ENCODE peak calls at places on chromosome 15, in ten cellular contexts. One of them, this sample, is unnamed.

GRCh38 chr15:39798382-39798781 is 15.7 kb upstream of the FSIP1 start:
- DNase-seq in colonic mucosa: no peak
- DNase-seq in AG04450: no peak
- DNase-seq in stomach: no peak
- DNase-seq in choroid plexus epithelial cell: no peak
- DNase-seq in keratinocyte: no peak
- DNase-seq in Panc1: no peak
- DNase-seq in A549: no peak
- DNase-seq in brain microvascular endothelial cell: no peak
- DNase-seq in right lobe of liver: no peak
- DNase-seq in this sample: no peak

GRCh38 chr15:32765236-32765635 is 47.4 kb downstream of the GREM1 start:
- DNase-seq in colonic mucosa: no peak
- DNase-seq in AG04450: no peak
- DNase-seq in stomach: no peak
- DNase-seq in choroid plexus epithelial cell: no peak
- DNase-seq in keratinocyte: no peak
- DNase-seq in Panc1: no peak
- DNase-seq in A549: no peak
- DNase-seq in brain microvascular endothelial cell: no peak
- DNase-seq in right lobe of liver: no peak
- DNase-seq in this sample: no peak

GRCh38 chr15:56320861-56321260 is 44.4 kb upstream of the TEX9 start:
- DNase-seq in colonic mucosa: no peak
- DNase-seq in AG04450: no peak
- DNase-seq in stomach: no peak
- DNase-seq in choroid plexus epithelial cell: no peak
- DNase-seq in keratinocyte: no peak
- DNase-seq in Panc1: no peak
- DNase-seq in A549: no peak
- DNase-seq in brain microvascular endothelial cell: no peak
- DNase-seq in right lobe of liver: no peak
- DNase-seq in this sample: no peak

GRCh38 chr15:100721758-100722550 is 119.6 kb downstream of the ASB7 start:
- DNase-seq in colonic mucosa: peak
- DNase-seq in AG04450: peak
- DNase-seq in stomach: peak
- DNase-seq in choroid plexus epithelial cell: peak
- DNase-seq in keratinocyte: peak
- DNase-seq in Panc1: peak
- DNase-seq in A549: peak
- DNase-seq in brain microvascular endothelial cell: peak
- DNase-seq in right lobe of liver: no peak
- DNase-seq in this sample: peak

GRCh38 chr15:67946701-67947100 is 106.9 kb upstream of the RNU6-1 start:
- DNase-seq in colonic mucosa: no peak
- DNase-seq in AG04450: no peak
- DNase-seq in stomach: no peak
- DNase-seq in choroid plexus epithelial cell: no peak
- DNase-seq in keratinocyte: no peak
- DNase-seq in Panc1: no peak
- DNase-seq in A549: no peak
- DNase-seq in brain microvascular endothelial cell: no peak
- DNase-seq in right lobe of liver: no peak
- DNase-seq in this sample: no peak

GRCh38 chr15:91535856-91536500 is 317.5 kb upstream of the SLCO3A1 start:
- DNase-seq in colonic mucosa: no peak
- DNase-seq in AG04450: no peak
- DNase-seq in stomach: no peak
- DNase-seq in choroid plexus epithelial cell: no peak
- DNase-seq in keratinocyte: no peak
- DNase-seq in Panc1: no peak
- DNase-seq in A549: peak
- DNase-seq in brain microvascular endothelial cell: no peak
- DNase-seq in right lobe of liver: no peak
- DNase-seq in this sample: peak

GRCh38 chr15:35624881-35625280 is 78.9 kb upstream of the DPH6 start:
- DNase-seq in colonic mucosa: peak
- DNase-seq in AG04450: peak
- DNase-seq in stomach: no peak
- DNase-seq in choroid plexus epithelial cell: peak
- DNase-seq in keratinocyte: no peak
- DNase-seq in Panc1: no peak
- DNase-seq in A549: no peak
- DNase-seq in brain microvascular endothelial cell: peak
- DNase-seq in right lobe of liver: peak
- DNase-seq in this sample: peak

GRCh38 chr15:47484119-47484518 is 233.2 kb upstream of the SEMA6D start:
- DNase-seq in colonic mucosa: no peak
- DNase-seq in AG04450: no peak
- DNase-seq in stomach: no peak
- DNase-seq in choroid plexus epithelial cell: peak
- DNase-seq in keratinocyte: no peak
- DNase-seq in Panc1: no peak
- DNase-seq in A549: no peak
- DNase-seq in brain microvascular endothelial cell: peak
- DNase-seq in right lobe of liver: no peak
- DNase-seq in this sample: no peak

GRCh38 chr15:95590533-95591044 is 739.9 kb upstream of the NR2F2 start:
- DNase-seq in colonic mucosa: no peak
- DNase-seq in AG04450: no peak
- DNase-seq in stomach: no peak
- DNase-seq in choroid plexus epithelial cell: peak
- DNase-seq in keratinocyte: no peak
- DNase-seq in Panc1: no peak
- DNase-seq in A549: no peak
- DNase-seq in brain microvascular endothelial cell: no peak
- DNase-seq in right lobe of liver: no peak
- DNase-seq in this sample: peak

GRCh38 chr15:32828507-32829186 is 110.8 kb downstream of the GREM1 start:
- DNase-seq in colonic mucosa: no peak
- DNase-seq in AG04450: peak
- DNase-seq in stomach: no peak
- DNase-seq in choroid plexus epithelial cell: peak
- DNase-seq in keratinocyte: peak
- DNase-seq in Panc1: no peak
- DNase-seq in A549: peak
- DNase-seq in brain microvascular endothelial cell: peak
- DNase-seq in right lobe of liver: no peak
- DNase-seq in this sample: peak

GRCh38 chr15:51131596-51132290 is 37.0 kb upstream of the TNFAIP8L3 start:
- DNase-seq in colonic mucosa: no peak
- DNase-seq in AG04450: no peak
- DNase-seq in stomach: no peak
- DNase-seq in choroid plexus epithelial cell: no peak
- DNase-seq in keratinocyte: no peak
- DNase-seq in Panc1: no peak
- DNase-seq in A549: no peak
- DNase-seq in brain microvascular endothelial cell: no peak
- DNase-seq in right lobe of liver: no peak
- DNase-seq in this sample: no peak

GRCh38 chr15:93028632-93029612 is 60.1 kb downstream of the RGMA start:
- DNase-seq in colonic mucosa: peak
- DNase-seq in AG04450: peak
- DNase-seq in stomach: peak
- DNase-seq in choroid plexus epithelial cell: peak
- DNase-seq in keratinocyte: peak
- DNase-seq in Panc1: no peak
- DNase-seq in A549: no peak
- DNase-seq in brain microvascular endothelial cell: peak
- DNase-seq in right lobe of liver: peak
- DNase-seq in this sample: peak

GRCh38 chr15:66504563-66505429 is at the start of the genes RPL4 and ZWILCH:
- DNase-seq in colonic mucosa: peak
- DNase-seq in AG04450: peak
- DNase-seq in stomach: peak
- DNase-seq in choroid plexus epithelial cell: peak
- DNase-seq in keratinocyte: no peak
- DNase-seq in Panc1: peak
- DNase-seq in A549: peak
- DNase-seq in brain microvascular endothelial cell: peak
- DNase-seq in right lobe of liver: peak
- DNase-seq in this sample: peak

GRCh38 chr15:70936326-70936725 is 43.7 kb downstream of the LRRC49 start:
- DNase-seq in colonic mucosa: no peak
- DNase-seq in AG04450: no peak
- DNase-seq in stomach: no peak
- DNase-seq in choroid plexus epithelial cell: peak
- DNase-seq in keratinocyte: no peak
- DNase-seq in Panc1: no peak
- DNase-seq in A549: no peak
- DNase-seq in brain microvascular endothelial cell: no peak
- DNase-seq in right lobe of liver: no peak
- DNase-seq in this sample: peak

GRCh38 chr15:35129361-35129760 is 44.3 kb upstream of the NANOGP8 start:
- DNase-seq in colonic mucosa: no peak
- DNase-seq in AG04450: no peak
- DNase-seq in stomach: no peak
- DNase-seq in choroid plexus epithelial cell: no peak
- DNase-seq in keratinocyte: no peak
- DNase-seq in Panc1: no peak
- DNase-seq in A549: no peak
- DNase-seq in brain microvascular endothelial cell: no peak
- DNase-seq in right lobe of liver: no peak
- DNase-seq in this sample: no peak

GRCh38 chr15:96893159-96893906 is 562.8 kb downstream of the NR2F2 start:
- DNase-seq in colonic mucosa: no peak
- DNase-seq in AG04450: no peak
- DNase-seq in stomach: peak
- DNase-seq in choroid plexus epithelial cell: peak
- DNase-seq in keratinocyte: no peak
- DNase-seq in Panc1: no peak
- DNase-seq in A549: no peak
- DNase-seq in brain microvascular endothelial cell: peak
- DNase-seq in right lobe of liver: no peak
- DNase-seq in this sample: peak

GRCh38 chr15:96894669-96895068 is 564.2 kb downstream of the NR2F2 start:
- DNase-seq in colonic mucosa: no peak
- DNase-seq in AG04450: no peak
- DNase-seq in stomach: no peak
- DNase-seq in choroid plexus epithelial cell: peak
- DNase-seq in keratinocyte: no peak
- DNase-seq in Panc1: no peak
- DNase-seq in A549: no peak
- DNase-seq in brain microvascular endothelial cell: no peak
- DNase-seq in right lobe of liver: no peak
- DNase-seq in this sample: no peak

GRCh38 chr15:96888764-96889163 is 558.3 kb downstream of the NR2F2 start:
- DNase-seq in colonic mucosa: no peak
- DNase-seq in AG04450: no peak
- DNase-seq in stomach: no peak
- DNase-seq in choroid plexus epithelial cell: no peak
- DNase-seq in keratinocyte: no peak
- DNase-seq in Panc1: no peak
- DNase-seq in A549: no peak
- DNase-seq in brain microvascular endothelial cell: no peak
- DNase-seq in right lobe of liver: no peak
- DNase-seq in this sample: no peak

GRCh38 chr15:96887730-96888129 is 557.2 kb downstream of the NR2F2 start:
- DNase-seq in colonic mucosa: no peak
- DNase-seq in AG04450: no peak
- DNase-seq in stomach: no peak
- DNase-seq in choroid plexus epithelial cell: peak
- DNase-seq in keratinocyte: no peak
- DNase-seq in Panc1: peak
- DNase-seq in A549: no peak
- DNase-seq in brain microvascular endothelial cell: peak
- DNase-seq in right lobe of liver: no peak
- DNase-seq in this sample: peak

GRCh38 chr15:96889734-96890480 is 559.4 kb downstream of the NR2F2 start:
- DNase-seq in colonic mucosa: no peak
- DNase-seq in AG04450: no peak
- DNase-seq in stomach: no peak
- DNase-seq in choroid plexus epithelial cell: peak
- DNase-seq in keratinocyte: no peak
- DNase-seq in Panc1: no peak
- DNase-seq in A549: no peak
- DNase-seq in brain microvascular endothelial cell: no peak
- DNase-seq in right lobe of liver: no peak
- DNase-seq in this sample: no peak
- H3K4me3 ChIP-seq in colonic mucosa: peak
- H3K4me3 ChIP-seq in AG04450: peak
- H3K4me3 ChIP-seq in stomach: peak
- H3K4me3 ChIP-seq in choroid plexus epithelial cell: peak
- H3K4me3 ChIP-seq in keratinocyte: peak
- H3K4me3 ChIP-seq in Panc1: peak
- H3K4me3 ChIP-seq in A549: peak
- H3K4me3 ChIP-seq in brain microvascular endothelial cell: peak
- H3K4me3 ChIP-seq in right lobe of liver: peak
- H3K4me3 ChIP-seq in this sample: peak

DNA sequence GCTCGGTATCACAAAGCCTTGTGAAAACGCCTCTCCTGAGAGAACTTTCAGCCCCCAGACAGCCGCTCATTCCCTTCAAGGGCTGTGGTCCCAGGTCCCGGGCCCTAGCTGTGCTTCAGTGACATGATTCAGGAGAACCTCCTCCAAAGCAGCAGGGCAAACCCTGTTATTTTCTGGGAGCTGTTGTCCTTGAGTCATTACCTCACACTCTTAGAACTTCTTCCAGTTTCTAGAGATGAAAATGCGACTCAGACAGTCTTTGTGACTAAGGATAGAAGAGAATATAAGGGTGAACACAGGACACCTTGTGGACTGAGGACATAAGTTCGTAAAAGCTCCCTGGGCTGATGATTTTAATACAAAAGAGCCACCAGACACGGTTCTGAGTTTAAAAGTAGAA is 203.8 kb downstream of the RORA start:
- DNase-seq in colonic mucosa: no peak
- DNase-seq in AG04450: no peak
- DNase-seq in stomach: no peak
- DNase-seq in choroid plexus epithelial cell: no peak
- DNase-seq in keratinocyte: no peak
- DNase-seq in Panc1: no peak
- DNase-seq in A549: no peak
- DNase-seq in brain microvascular endothelial cell: no peak
- DNase-seq in right lobe of liver: no peak
- DNase-seq in this sample: peak
- TF ChIP-seq CTCF in colonic mucosa: no peak
- TF ChIP-seq CTCF in AG04450: no peak
- TF ChIP-seq CTCF in stomach: no peak
- TF ChIP-seq CTCF in choroid plexus epithelial cell: no peak
- TF ChIP-seq CTCF in keratinocyte: no peak
- TF ChIP-seq CTCF in Panc1: no peak
- TF ChIP-seq CTCF in A549: no peak
- TF ChIP-seq CTCF in brain microvascular endothelial cell: no peak
- TF ChIP-seq CTCF in right lobe of liver: no peak
- TF ChIP-seq CTCF in this sample: no peak

GRCh38 chr15:64515196-64515595 is 54.8 kb downstream of the ZNF609 start:
- DNase-seq in colonic mucosa: no peak
- DNase-seq in AG04450: no peak
- DNase-seq in stomach: no peak
- DNase-seq in choroid plexus epithelial cell: no peak
- DNase-seq in keratinocyte: no peak
- DNase-seq in Panc1: no peak
- DNase-seq in A549: no peak
- DNase-seq in brain microvascular endothelial cell: no peak
- DNase-seq in right lobe of liver: no peak
- DNase-seq in this sample: no peak
- H3K4me3 ChIP-seq in colonic mucosa: no peak
- H3K4me3 ChIP-seq in AG04450: no peak
- H3K4me3 ChIP-seq in stomach: no peak
- H3K4me3 ChIP-seq in choroid plexus epithelial cell: no peak
- H3K4me3 ChIP-seq in keratinocyte: no peak
- H3K4me3 ChIP-seq in Panc1: no peak
- H3K4me3 ChIP-seq in A549: no peak
- H3K4me3 ChIP-seq in brain microvascular endothelial cell: no peak
- H3K4me3 ChIP-seq in right lobe of liver: no peak
- H3K4me3 ChIP-seq in this sample: no peak

GRCh38 chr15:23857028-23857641 is 170.0 kb upstream of the NDN start:
- DNase-seq in colonic mucosa: peak
- DNase-seq in AG04450: no peak
- DNase-seq in stomach: peak
- DNase-seq in choroid plexus epithelial cell: peak
- DNase-seq in keratinocyte: no peak
- DNase-seq in Panc1: no peak
- DNase-seq in A549: peak
- DNase-seq in brain microvascular endothelial cell: peak
- DNase-seq in right lobe of liver: no peak
- DNase-seq in this sample: peak
- TF ChIP-seq CTCF in colonic mucosa: peak
- TF ChIP-seq CTCF in AG04450: peak
- TF ChIP-seq CTCF in stomach: peak
- TF ChIP-seq CTCF in choroid plexus epithelial cell: peak
- TF ChIP-seq CTCF in keratinocyte: peak
- TF ChIP-seq CTCF in Panc1: peak
- TF ChIP-seq CTCF in A549: peak
- TF ChIP-seq CTCF in brain microvascular endothelial cell: peak
- TF ChIP-seq CTCF in right lobe of liver: peak
- TF ChIP-seq CTCF in this sample: peak